ENCODE peak calls at places on chromosomes 11 and 22, in eight cellular contexts. I, Z, C, V, B, H, R and T are unnamed samples.

GRCh38 chr22:46553189-46553588 is 15.8 kb upstream of the CELSR1 start:
- DNase-seq in I (no peak), Z (no peak), C (no peak), V (no peak), B (no peak), H (no peak), R (no peak), T (no peak)

GRCh38 chr11:103881518-103882070 is 154.8 kb upstream of the DDI1 start:
- DNase-seq in I (no peak), Z (no peak), C (no peak), V (no peak), B (no peak), H (no peak), R (no peak), T (no peak)

GRCh38 chr11:67118059-67118766 is 850 bp upstream of the KDM2A start:
- DNase-seq in I (peak), Z (no peak), C (peak), V (peak), B (peak), H (peak), R (peak), T (no peak)

GRCh38 chr11:83566948-83567347 is 280.8 kb upstream of the CCDC90B start:
- DNase-seq in I (no peak), Z (peak), C (no peak), V (no peak), B (no peak), H (no peak), R (peak), T (no peak)

GRCh38 chr11:57311109-57311936 is 13.4 kb downstream of the TNKS1BP1 start:
- DNase-seq in I (peak), Z (peak), C (no peak), V (peak), B (peak), H (peak), R (peak), T (peak)

GRCh38 chr22:38802671-38803121 is 8.8 kb upstream of the DNAL4 start:
- DNase-seq in I (no peak), Z (peak), C (no peak), V (no peak), B (peak), H (no peak), R (peak), T (no peak)

GRCh38 chr11:134391170-134391569 is 20.9 kb downstream of the B3GAT1 start:
- DNase-seq in I (no peak), Z (no peak), C (no peak), V (no peak), B (no peak), H (peak), R (no peak), T (no peak)

GRCh38 chr11:69463181-69463891 is 18.1 kb upstream of the LINC01488 start:
- DNase-seq in I (no peak), Z (no peak), C (no peak), V (no peak), B (peak), H (no peak), R (peak), T (no peak)

GRCh38 chr11:59144579-59145345 is 2.1 kb downstream of the FAM111A start:
- DNase-seq in I (peak), Z (peak), C (peak), V (no peak), B (peak), H (peak), R (peak), T (peak)

GRCh38 chr22:43228330-43228729 is 41.4 kb upstream of the TTLL12 start:
- DNase-seq in I (peak), Z (no peak), C (peak), V (peak), B (peak), H (no peak), R (no peak), T (peak)

GRCh38 chr22:30830907-30831306 is 136.2 kb downstream of the OSBP2 start:
- DNase-seq in I (no peak), Z (peak), C (no peak), V (no peak), B (peak), H (no peak), R (peak), T (no peak)

GRCh38 chr11:125180413-125181305 is 16.1 kb downstream of the PKNOX2 start:
- DNase-seq in I (no peak), Z (no peak), C (no peak), V (no peak), B (no peak), H (no peak), R (no peak), T (no peak)

GRCh38 chr22:31212783-31213626 is 907 bp downstream of the LIMK2 start:
- DNase-seq in I (no peak), Z (no peak), C (no peak), V (no peak), B (no peak), H (no peak), R (peak), T (no peak)

GRCh38 chr22:36456459-36456835 is 25.0 kb downstream of the TXN2 start:
- DNase-seq in I (no peak), Z (no peak), C (no peak), V (no peak), B (no peak), H (no peak), R (no peak), T (no peak)

GRCh38 chr11:37108436-37109204 is 510.6 kb upstream of the RAG2 start:
- DNase-seq in I (no peak), Z (no peak), C (no peak), V (no peak), B (no peak), H (no peak), R (no peak), T (peak)

GRCh38 chr22:30542811-30543188 is 3.7 kb downstream of the SEC14L6 start:
- DNase-seq in I (no peak), Z (no peak), C (no peak), V (no peak), B (no peak), H (no peak), R (no peak), T (no peak)

GRCh38 chr11:126129681-126130671 is 67.3 kb upstream of the CDON start:
- DNase-seq in I (no peak), Z (no peak), C (no peak), V (peak), B (no peak), H (no peak), R (no peak), T (peak)